ENCODE peak calls at places on chromosomes 13 and 19, in ten cellular contexts. A is CD4-positive, CD25-positive, alpha-beta regulatory T cell; U is astrocyte of the spinal cord; B is body of pancreas; D is PC-9; Z is vagina; S is upper lobe of left lung; Q is skeletal muscle cell; F is GM23248; P is tibial artery. R is an unnamed sample.

GRCh38 chr13:41589434-41589833 is 132.1 kb downstream of the RGCC start:
- DNase-seq in S (no peak), F (no peak), D (no peak), B (no peak), U (no peak), A (no peak), Q (no peak), P (no peak), Z (no peak), R (no peak)

GRCh38 chr19:2434267-2434666 is 6.9 kb upstream of the TIMM13 start:
- DNase-seq in Q (no peak), F (no peak), Z (no peak), B (no peak), P (no peak), D (no peak), U (no peak), A (no peak), S (no peak), R (no peak)

GRCh38 chr19:12973236-12973635 is 3.9 kb downstream of the DAND5 start:
- DNase-seq in S (no peak), B (no peak), A (no peak), P (no peak), D (no peak), Z (no peak), F (no peak), U (no peak), Q (no peak), R (no peak)

GRCh38 chr13:29591310-29591709 is 4.2 kb downstream of the SLC7A1 start:
- DNase-seq in F (peak), S (no peak), Z (peak), U (peak), B (no peak), Q (peak), A (no peak), D (no peak), P (no peak), R (no peak)

GRCh38 chr19:40357655-40358054 is 9.2 kb downstream of the PLD3 start:
- DNase-seq in D (no peak), Q (no peak), S (no peak), Z (no peak), P (no peak), A (no peak), U (no peak), F (peak), B (no peak), R (no peak)

GRCh38 chr13:110047511-110047910 is 259.4 kb downstream of the COL4A1 start:
- DNase-seq in B (peak), U (peak), S (peak), Z (no peak), F (no peak), P (peak), A (no peak), Q (peak), D (no peak), R (no peak)

GRCh38 chr19:2625434-2625833 is 77.1 kb downstream of the GNG7 start:
- DNase-seq in A (no peak), D (no peak), B (peak), Q (no peak), U (no peak), F (no peak), S (peak), P (peak), Z (no peak), R (no peak)

GRCh38 chr13:100630564-100630963 is 42.0 kb upstream of the GGACT start:
- DNase-seq in Z (no peak), D (no peak), P (no peak), U (peak), B (no peak), A (no peak), S (no peak), F (no peak), Q (no peak), R (no peak)

GRCh38 chr13:108950333-108951010 is 321.1 kb downstream of the MYO16 start:
- DNase-seq in A (no peak), P (no peak), S (no peak), Q (no peak), B (no peak), U (no peak), D (no peak), Z (no peak), F (no peak), R (no peak)

GRCh38 chr13:81738364-81738763 is 1397.4 kb upstream of the SPRY2 start:
- DNase-seq in A (no peak), Z (no peak), P (no peak), F (no peak), U (no peak), S (no peak), B (no peak), D (no peak), Q (no peak), R (no peak)

GRCh38 chr19:46373573-46374359 is 26.9 kb downstream of the PPP5C start:
- DNase-seq in D (peak), B (peak), U (peak), P (no peak), F (peak), A (no peak), Z (no peak), Q (no peak), S (peak), R (peak)

GRCh38 chr13:39451301-39451700 is 151.7 kb downstream of the LHFPL6 start:
- DNase-seq in F (peak), B (peak), P (no peak), Q (no peak), D (no peak), U (peak), A (no peak), Z (no peak), S (no peak), R (no peak)

GRCh38 chr19:4556574-4557185 is 2.8 kb downstream of the SEMA6B start:
- DNase-seq in F (peak), A (no peak), U (no peak), P (no peak), Z (no peak), D (no peak), B (no peak), S (no peak), Q (no peak), R (no peak)

GRCh38 chr13:97339019-97339988 is 94.7 kb upstream of the RAP2A start:
- DNase-seq in F (peak), S (peak), U (peak), A (peak), Q (peak), D (no peak), P (peak), Z (no peak), B (peak), R (no peak)

GRCh38 chr13:97810152-97810551 is 143.3 kb upstream of the IPO5 start:
- DNase-seq in F (peak), P (no peak), Z (no peak), Q (no peak), A (no peak), B (no peak), D (no peak), U (peak), S (no peak), R (no peak)

GRCh38 chr13:100825551-100825950 is 151.0 kb upstream of the TMTC4 start:
- DNase-seq in S (no peak), P (no peak), F (peak), A (no peak), B (no peak), Q (peak), Z (no peak), D (no peak), U (peak), R (no peak)

GRCh38 chr19:3653865-3654513 is 27.4 kb upstream of the CACTIN start:
- DNase-seq in A (no peak), P (no peak), Q (no peak), Z (no peak), B (no peak), S (no peak), D (no peak), U (no peak), F (peak), R (no peak)

GRCh38 chr19:48394331-48395169 is 1.1 kb downstream of the GRIN2D start:
- DNase-seq in S (no peak), B (no peak), F (peak), A (no peak), Q (no peak), D (no peak), P (no peak), Z (no peak), U (no peak), R (no peak)

GRCh38 chr19:48393196-48393558 is 291 bp upstream of the GRIN2D start:
- DNase-seq in A (no peak), S (no peak), Q (no peak), P (no peak), D (no peak), B (no peak), F (no peak), U (no peak), Z (no peak), R (no peak)

GRCh38 chr19:48395170-48395455 is 1.6 kb downstream of the GRIN2D start:
- DNase-seq in Q (no peak), D (no peak), F (no peak), U (no peak), S (no peak), A (no peak), Z (no peak), B (no peak), P (no peak), R (no peak)

GRCh38 chr19:48395499-48395898 is 2.0 kb downstream of the GRIN2D start:
- DNase-seq in P (no peak), D (no peak), Q (no peak), A (no peak), F (no peak), S (no peak), U (no peak), Z (no peak), B (no peak), R (no peak)

GRCh38 chr19:48393559-48394330 is at the start of gene GRIN2D:
- DNase-seq in A (peak), Q (no peak), P (no peak), S (no peak), U (peak), Z (no peak), F (peak), D (peak), B (no peak), R (no peak)
- H3K4me3 ChIP-seq in A (no peak), Q (peak), P (no peak), S (no peak), U (peak), Z (peak), F (peak), D (no peak), B (no peak), R (peak)

GRCh38 chr19:15507068-15508034 is 974 bp upstream of the CYP4F22 start:
- DNase-seq in U (no peak), P (no peak), F (no peak), Z (no peak), S (no peak), B (no peak), Q (no peak), D (no peak), A (no peak), R (no peak)

GRCh38 chr19:15511671-15512424 is 3.5 kb downstream of the CYP4F22 start:
- DNase-seq in B (no peak), F (no peak), Q (no peak), U (no peak), Z (no peak), S (no peak), A (no peak), P (no peak), D (no peak), R (no peak)

GRCh38 chr19:15502264-15502663 is 6.1 kb upstream of the CYP4F22 start:
- DNase-seq in A (no peak), F (no peak), B (no peak), S (no peak), Z (no peak), D (no peak), P (no peak), U (no peak), Q (no peak), R (no peak)

GRCh38 chr19:15506074-15506565 is 2.2 kb upstream of the CYP4F22 start:
- DNase-seq in P (no peak), Q (no peak), F (no peak), B (no peak), S (no peak), U (no peak), A (no peak), Z (no peak), D (no peak), R (no peak)

DNA sequence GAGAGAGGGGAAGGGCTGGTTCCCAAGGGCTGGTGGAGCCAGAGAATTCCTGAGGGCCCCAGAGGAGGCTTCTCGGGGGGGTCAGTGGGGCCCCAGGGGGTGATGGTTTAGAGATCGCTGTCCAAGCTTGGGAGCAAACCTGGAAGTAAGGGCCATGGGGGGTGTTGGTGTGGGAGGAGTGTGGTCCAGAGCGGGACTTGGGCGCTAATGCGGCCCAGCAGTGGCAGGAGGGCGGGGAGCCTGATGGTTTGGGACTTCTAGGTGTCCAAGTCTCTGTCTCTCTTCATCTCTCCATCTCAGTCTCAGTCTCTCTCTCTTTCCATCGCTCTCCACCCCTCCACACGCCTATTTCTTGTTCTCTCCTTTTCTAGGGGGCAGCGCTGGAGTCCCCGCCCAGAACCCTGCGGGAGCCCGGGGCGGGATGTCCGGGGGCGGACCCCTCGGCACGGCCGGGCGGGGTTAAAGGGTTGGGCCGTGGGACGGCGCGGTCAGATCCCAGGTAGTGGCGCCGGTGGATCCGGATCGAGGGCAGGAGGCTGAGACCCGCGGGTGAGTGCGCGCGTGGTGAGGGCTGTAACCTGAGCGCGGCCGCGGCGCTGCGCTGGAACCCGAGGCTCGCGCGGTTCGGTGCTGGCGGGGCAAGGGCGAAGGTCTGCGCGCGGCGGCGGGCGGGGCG is at the start of gene CYP4F22:
- DNase-seq in S (no peak), D (no peak), B (no peak), A (no peak), P (no peak), Z (no peak), Q (no peak), F (no peak), U (no peak), R (no peak)
- H3K4me3 ChIP-seq in S (peak), D (no peak), B (no peak), A (no peak), P (no peak), Z (peak), Q (no peak), F (no peak), U (no peak), R (no peak)

GRCh38 chr19:11194657-11195056 is 2.7 kb downstream of the KANK2 start:
- DNase-seq in F (no peak), P (no peak), Q (no peak), D (no peak), A (no peak), S (no peak), Z (no peak), U (no peak), B (no peak), R (no peak)

GRCh38 chr19:11195681-11196080 is 1.7 kb downstream of the KANK2 start:
- DNase-seq in B (no peak), A (no peak), S (no peak), D (no peak), Z (no peak), P (no peak), Q (no peak), U (no peak), F (no peak), R (no peak)

GRCh38 chr19:11194173-11194572 is 3.2 kb downstream of the KANK2 start:
- DNase-seq in S (no peak), P (no peak), F (no peak), Z (no peak), Q (no peak), B (no peak), A (no peak), U (no peak), D (no peak), R (no peak)

GRCh38 chr19:11196406-11197287 is 698 bp downstream of the KANK2 start:
- DNase-seq in P (no peak), F (peak), U (peak), A (no peak), D (peak), Q (no peak), S (no peak), B (peak), Z (no peak), R (no peak)

DNA sequence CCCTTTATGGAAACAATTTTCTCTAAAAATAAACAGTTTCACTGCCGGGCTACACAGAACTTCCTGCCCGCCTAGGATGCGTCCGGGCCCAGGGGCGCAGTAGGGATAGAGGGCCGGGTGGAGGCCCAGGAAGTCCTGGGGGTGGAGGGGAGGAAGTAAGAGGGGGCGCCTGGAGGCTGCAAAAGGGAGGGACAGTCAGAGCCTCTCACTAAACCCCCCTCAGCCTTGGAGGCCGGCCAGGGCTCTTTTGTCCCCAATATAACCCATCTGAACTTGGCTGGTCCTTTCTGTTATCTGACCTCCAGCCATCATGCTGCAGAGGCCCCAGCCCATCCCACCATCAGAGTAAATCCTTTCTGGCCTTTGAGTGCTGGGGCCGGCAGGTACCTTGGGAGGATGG is 2.2 kb downstream of the KANK2 start:
- DNase-seq in U (no peak), P (no peak), Z (no peak), Q (no peak), F (peak), S (no peak), B (no peak), D (no peak), A (no peak), R (no peak)
- H3K4me3 ChIP-seq in U (peak), P (peak), Z (peak), Q (peak), F (peak), S (peak), B (no peak), D (no peak), A (no peak), R (no peak)

GRCh38 chr13:46339035-46339666 is 47.9 kb downstream of the RUBCNL start:
- DNase-seq in S (peak), B (peak), Z (peak), A (no peak), D (no peak), U (peak), Q (peak), F (peak), P (peak), R (no peak)

GRCh38 chr13:46342538-46342937 is 44.5 kb downstream of the RUBCNL start:
- DNase-seq in Q (no peak), A (no peak), D (no peak), U (no peak), S (no peak), P (no peak), F (no peak), Z (no peak), B (no peak), R (no peak)

GRCh38 chr13:46343279-46343949 is 43.6 kb downstream of the RUBCNL start:
- DNase-seq in F (no peak), D (no peak), Z (no peak), B (no peak), A (no peak), P (no peak), U (no peak), S (no peak), Q (no peak), R (no peak)

GRCh38 chr13:46340631-46341111 is 46.4 kb downstream of the RUBCNL start:
- DNase-seq in P (no peak), S (no peak), Q (no peak), D (no peak), F (no peak), A (no peak), U (no peak), B (no peak), Z (peak), R (no peak)

GRCh38 chr13:46341112-46341711 is 45.8 kb downstream of the RUBCNL start:
- DNase-seq in S (no peak), B (no peak), Q (peak), U (peak), P (no peak), D (no peak), Z (peak), A (no peak), F (peak), R (no peak)
- H3K4me3 ChIP-seq in S (no peak), B (no peak), Q (no peak), U (no peak), P (no peak), D (no peak), Z (no peak), A (no peak), F (no peak), R (no peak)

DNA sequence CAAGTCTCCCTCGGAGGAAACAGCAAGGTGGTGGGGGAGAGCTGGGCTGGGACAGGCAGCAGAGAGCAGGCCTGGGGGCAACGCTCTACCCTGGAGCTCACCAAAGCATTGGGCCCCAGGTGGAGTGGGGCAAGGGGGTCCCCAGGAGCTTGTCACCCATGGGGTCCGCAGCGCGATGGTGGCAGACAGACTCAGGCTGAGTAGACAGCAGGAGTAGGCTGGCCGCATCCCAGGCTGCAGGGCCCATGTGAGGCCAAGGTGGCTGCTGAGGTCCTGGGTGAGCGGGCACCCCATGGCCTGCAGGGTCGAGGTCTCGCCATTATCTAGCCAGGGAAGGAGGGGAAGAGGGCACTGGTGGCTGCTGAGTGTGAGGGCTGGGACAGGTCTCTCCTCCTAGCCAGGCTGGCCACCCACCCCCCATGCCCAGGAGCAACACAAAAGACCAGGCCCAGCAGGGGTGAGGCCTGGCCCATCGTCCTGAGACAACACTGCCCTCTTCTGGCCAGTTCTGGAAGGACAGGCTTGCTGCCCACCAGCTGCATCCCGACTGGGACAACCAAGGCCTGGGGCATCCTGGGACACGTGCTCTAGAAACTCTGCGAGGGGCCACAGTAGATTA is 33.1 kb downstream of the CEBPG start:
- DNase-seq in A (peak), D (peak), U (peak), B (peak), F (peak), Z (no peak), Q (no peak), P (peak), S (peak), R (no peak)
- H3K4me3 ChIP-seq in A (no peak), D (no peak), U (no peak), B (no peak), F (no peak), Z (no peak), Q (no peak), P (no peak), S (no peak), R (no peak)

GRCh38 chr13:94708031-94708571 is 4.2 kb downstream of the SOX21 start:
- DNase-seq in P (no peak), D (no peak), Z (peak), A (no peak), B (no peak), F (no peak), S (no peak), U (peak), Q (no peak), R (no peak)

GRCh38 chr13:94706101-94706853 is 6.1 kb downstream of the SOX21 start:
- DNase-seq in Q (no peak), A (no peak), P (no peak), B (no peak), F (no peak), D (no peak), U (no peak), S (no peak), Z (peak), R (no peak)

GRCh38 chr13:94707400-94708021 is 4.8 kb downstream of the SOX21 start:
- DNase-seq in A (no peak), P (no peak), U (peak), S (no peak), Z (peak), Q (no peak), D (no peak), B (no peak), F (no peak), R (no peak)

GRCh38 chr13:94705081-94705751 is 7.1 kb downstream of the SOX21 start:
- DNase-seq in U (no peak), Z (peak), Q (no peak), P (no peak), A (no peak), B (no peak), D (no peak), S (no peak), F (no peak), R (no peak)

GRCh38 chr13:94706854-94707399 is 5.4 kb downstream of the SOX21 start:
- DNase-seq in F (no peak), A (no peak), P (no peak), S (no peak), Q (no peak), U (peak), Z (peak), B (no peak), D (no peak), R (no peak)
- H3K4me3 ChIP-seq in F (no peak), A (no peak), P (no peak), S (no peak), Q (no peak), U (peak), Z (no peak), B (no peak), D (no peak), R (no peak)

GRCh38 chr13:79481685-79482052 is 714 bp downstream of the NDFIP2 start:
- DNase-seq in U (no peak), F (peak), Q (no peak), A (no peak), Z (no peak), D (peak), B (peak), P (no peak), S (no peak), R (no peak)
- H3K4me3 ChIP-seq in U (peak), F (peak), Q (peak), A (peak), Z (peak), D (peak), B (peak), P (peak), S (peak), R (peak)

GRCh38 chr13:80263745-80264513 is 77.0 kb downstream of the SPRY2 start:
- DNase-seq in F (no peak), Q (no peak), B (no peak), A (no peak), P (no peak), D (no peak), U (no peak), S (no peak), Z (no peak), R (no peak)
- H3K4me3 ChIP-seq in F (no peak), Q (no peak), B (no peak), A (no peak), P (no peak), D (no peak), U (no peak), S (no peak), Z (no peak), R (no peak)

R was measured in keratinocyte.